ENCODE peak calls at places on chromosomes 3 and 15, in nine cellular contexts. U is OCI-LY7, X is MM.1S, Q is GM23338, O is neural progenitor cell, T is hepatocyte, G is SK-N-SH, W is HCT116, B is PC-3. H is an unnamed sample.
A peak's percentile ranks its signal among the peaks of the same experiment; 100 is the strongest.

GRCh38 chr15:87736401-87736800 is 520.1 kb downstream of the NTRK3 start:
- DNase-seq in U (no peak), X (no peak), Q (no peak), O (no peak), T (no peak), G (no peak), W (no peak), B (no peak), H (peak; percentile 63)

GRCh38 chr3:173553635-173554280 is 156.2 kb downstream of the NLGN1 start:
- DNase-seq in U (peak; percentile 17), X (peak; percentile 55), Q (peak; percentile 81), O (peak; percentile 57), T (peak; percentile 32), G (peak; percentile 26), W (peak; percentile 31), B (peak; percentile 61), H (peak; percentile 77)

GRCh38 chr3:169811606-169812123 is 1.0 kb upstream of the LRRIQ4 start:
- DNase-seq in U (peak; percentile 47), X (no peak), Q (no peak), O (no peak), T (peak; percentile 30), G (no peak), W (no peak), B (peak; percentile 72), H (peak; percentile 81)

GRCh38 chr15:50066202-50066601 is 52.8 kb downstream of the ATP8B4 start:
- DNase-seq in U (no peak), X (no peak), Q (peak; percentile 19), O (no peak), T (no peak), G (no peak), W (no peak), B (peak; percentile 44), H (peak; percentile 74)

GRCh38 chr15:82105458-82106205 is 59.8 kb upstream of the MEX3B start:
- DNase-seq in U (no peak), X (no peak), Q (peak; percentile 55), O (no peak), T (peak; percentile 75), G (no peak), W (no peak), B (peak; percentile 32), H (peak; percentile 85)

GRCh38 chr3:142318331-142318730 is 92.9 kb upstream of the GK5 start:
- DNase-seq in U (no peak), X (no peak), Q (no peak), O (no peak), T (no peak), G (no peak), W (no peak), B (no peak), H (peak; percentile 51)

GRCh38 chr15:29921130-29921601 is 98.9 kb upstream of the TJP1 start:
- DNase-seq in U (no peak), X (no peak), Q (peak; percentile 77), O (no peak), T (peak; percentile 50), G (no peak), W (peak; percentile 59), B (peak; percentile 94), H (no peak)

GRCh38 chr3:71245971-71246860 is 337.3 kb downstream of the FOXP1 start:
- DNase-seq in U (no peak), X (no peak), Q (no peak), O (peak; percentile 60), T (no peak), G (peak; percentile 34), W (no peak), B (no peak), H (no peak)

GRCh38 chr3:128489860-128490649 is 2.9 kb downstream of the GATA2 start:
- DNase-seq in U (no peak), X (no peak), Q (peak; percentile 72), O (peak; percentile 95), T (peak; percentile 57), G (no peak), W (no peak), B (peak; percentile 65), H (peak; percentile 73)
- TF ChIP-seq EZH2phosphoT487 in U (no peak), X (no peak), Q (peak; percentile 92), O (peak; percentile 95), T (peak; percentile 74), G (no peak), W (no peak), B (no peak), H (no peak)

DNA sequence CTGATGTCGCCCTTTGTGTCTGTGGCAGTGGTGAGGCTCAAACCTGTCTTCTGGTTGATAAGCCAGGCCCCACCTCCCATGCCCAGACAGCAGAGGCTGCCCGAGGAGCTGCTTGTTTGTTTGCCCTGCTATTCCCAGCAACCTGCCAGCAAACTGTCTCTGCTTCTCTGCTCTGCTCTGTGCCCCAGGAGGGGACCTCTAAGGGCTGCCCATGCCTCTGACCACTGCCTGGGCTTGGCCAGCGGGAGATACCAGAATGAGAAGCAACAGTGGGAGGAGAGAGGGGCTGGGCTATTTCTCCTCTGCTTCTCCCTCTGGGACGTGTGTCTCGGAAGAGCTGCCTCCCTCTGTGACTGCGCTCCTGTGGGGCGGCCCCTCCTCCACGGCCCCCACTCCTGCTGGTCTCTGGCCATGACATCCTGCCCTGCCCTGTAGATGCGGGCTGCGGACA is 213.0 kb downstream of the RPLP1 start:
- DNase-seq in U (no peak), X (no peak), Q (no peak), O (peak; percentile 16), T (no peak), G (peak; percentile 45), W (no peak), B (no peak), H (no peak)
- H3K4me1 ChIP-seq in U (peaks cover 13% of the 10 kb centered on the region), X (peaks cover 43% of the 10 kb centered on the region), Q (no peaks in the 10 kb centered on the region), O (peaks cover 10% of the 10 kb centered on the region), T (no peaks in the 10 kb centered on the region), G (no peaks in the 10 kb centered on the region), W (no peaks in the 10 kb centered on the region), B (no peaks in the 10 kb centered on the region), H (no peaks in the 10 kb centered on the region)

GRCh38 chr3:105938101-105938500 is 69.3 kb upstream of the CBLB start:
- DNase-seq in U (no peak), X (no peak), Q (peak; percentile 15), O (no peak), T (peak; percentile 21), G (peak; percentile 9), W (no peak), B (no peak), H (peak; percentile 65)
- TF ChIP-seq EZH2phosphoT487 in U (no peak), X (no peak), Q (no peak), O (no peak), T (no peak), G (no peak), W (no peak), B (no peak), H (no peak)

DNA sequence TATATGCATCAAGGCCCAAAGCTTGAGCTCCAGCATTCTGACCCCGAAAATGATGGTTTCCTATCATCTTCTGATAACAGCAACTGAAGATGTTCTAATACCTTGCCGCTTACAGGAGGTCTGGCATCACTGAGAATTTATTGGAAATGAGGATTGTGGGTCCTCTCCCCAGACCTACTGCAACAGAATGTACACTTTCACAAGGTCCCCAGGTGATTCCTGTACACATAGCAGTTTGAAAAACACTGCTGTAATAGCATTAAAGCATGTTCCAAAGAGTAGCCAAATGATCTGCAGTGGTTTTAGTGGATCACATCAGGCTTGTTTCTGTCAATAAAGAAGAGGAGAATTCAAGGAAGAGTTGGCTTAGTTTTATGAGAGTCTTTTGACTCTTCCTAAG is 11.3 kb downstream of the TGFBR2 start:
- DNase-seq in U (no peak), X (no peak), Q (no peak), O (no peak), T (no peak), G (no peak), W (no peak), B (no peak), H (no peak)
- H3K4me1 ChIP-seq in U (peaks cover 99% of the 10 kb centered on the region), X (peaks cover 11% of the 10 kb centered on the region), Q (peaks cover 23% of the 10 kb centered on the region), O (no peaks in the 10 kb centered on the region), T (peaks cover 10% of the 10 kb centered on the region), G (peaks cover 56% of the 10 kb centered on the region), W (peaks cover 100% of the 10 kb centered on the region), B (peaks cover 34% of the 10 kb centered on the region), H (peaks cover 73% of the 10 kb centered on the region)

DNA sequence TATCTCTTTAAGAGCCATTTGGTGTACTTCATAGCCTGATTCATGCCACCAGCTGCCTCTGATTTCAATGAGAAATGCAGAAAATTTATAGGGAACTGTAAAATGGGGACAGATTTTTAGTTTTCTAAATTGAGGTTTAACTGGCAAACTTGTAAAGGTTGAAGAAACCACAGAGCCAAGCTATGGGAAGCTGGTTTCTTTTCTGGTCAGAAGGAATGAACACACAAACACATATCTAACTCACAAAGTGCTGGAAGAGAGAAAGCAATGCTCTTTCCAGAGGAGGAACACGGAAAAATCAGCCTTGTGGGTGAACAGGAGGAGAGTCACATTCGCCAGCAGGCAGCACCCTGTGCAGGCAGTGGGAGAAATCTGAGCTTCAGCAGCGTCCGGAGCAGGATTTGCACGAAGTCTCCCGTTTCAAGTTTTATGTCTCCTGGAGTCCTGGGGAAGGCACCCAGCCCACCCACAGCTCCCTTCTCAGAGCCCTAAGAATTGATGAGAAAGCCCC is 481 bp downstream of the MASP1 start:
- DNase-seq in U (no peak), X (no peak), Q (peak; percentile 30), O (peak; percentile 27), T (peak; percentile 47), G (no peak), W (no peak), B (no peak), H (peak; percentile 82)
- TF ChIP-seq EZH2phosphoT487 in U (no peak), X (no peak), Q (no peak), O (no peak), T (no peak), G (no peak), W (no peak), B (no peak), H (no peak)

DNA sequence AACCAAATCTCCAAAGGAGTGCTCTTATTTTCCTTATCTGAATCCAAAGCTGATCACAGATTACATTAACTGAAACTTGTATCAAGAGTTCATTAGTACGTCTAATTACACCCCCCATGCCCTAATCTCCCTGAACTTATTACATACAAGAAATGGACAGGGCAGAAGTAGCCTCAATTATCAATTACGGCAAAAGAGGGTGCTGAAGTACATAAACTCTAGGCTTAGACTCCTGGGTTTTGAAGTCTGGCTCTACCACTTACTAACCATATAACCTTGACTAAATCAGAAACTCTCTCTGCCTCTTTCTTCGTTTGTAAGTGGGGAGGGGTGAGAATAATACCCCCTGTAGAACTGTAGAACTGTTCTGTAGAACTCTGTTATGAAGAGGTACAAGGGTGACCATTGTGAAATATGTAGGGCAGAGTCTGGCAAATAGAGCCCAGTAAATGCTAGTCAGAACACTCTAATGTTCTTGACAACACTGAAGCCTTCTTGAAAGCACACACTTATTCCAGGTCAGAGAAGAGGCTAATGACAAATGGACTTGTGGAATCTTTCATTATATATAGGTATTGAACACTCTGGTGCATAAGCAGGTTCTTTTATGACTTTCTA is 19.6 kb upstream of the OR5K4 start:
- DNase-seq in U (peak; percentile 46), X (no peak), Q (no peak), O (no peak), T (no peak), G (no peak), W (peak; percentile 43), B (no peak), H (no peak)
- H3K4me1 ChIP-seq in U (no peaks in the 10 kb centered on the region), X (no peaks in the 10 kb centered on the region), Q (peaks cover 11% of the 10 kb centered on the region), O (no peaks in the 10 kb centered on the region), T (no peaks in the 10 kb centered on the region), G (no peaks in the 10 kb centered on the region), W (no peaks in the 10 kb centered on the region), B (no peaks in the 10 kb centered on the region), H (no peaks in the 10 kb centered on the region)